ENCODE peak calls at places on chromosome 4, in nine cellular contexts. J is A673; B is CD8-positive, alpha-beta memory T cell; L is cardiac muscle cell; U is thoracic aorta; Z is uterus; M is HepG2; T is left ventricle myocardium inferior; Q is lung. C is an unnamed sample.

GRCh38 chr4:121484633-121485032 is 103.8 kb upstream of the QRFPR start:
- DNase-seq in J (peak; percentile 70), L (peak; percentile 81), B (no peak), T (no peak), U (no peak), Z (peak; percentile 22), Q (no peak), M (peak; percentile 36), C (no peak)

GRCh38 chr4:158229768-158230167 is 19.5 kb downstream of the TMEM144 start:
- DNase-seq in Q (no peak), Z (no peak), T (no peak), B (no peak), L (no peak), M (no peak), J (no peak), U (no peak), C (no peak)

GRCh38 chr4:61277785-61278184 is 77.7 kb downstream of the ADGRL3 start:
- DNase-seq in L (peak; percentile 8), Z (no peak), M (no peak), T (no peak), U (no peak), J (no peak), Q (no peak), B (no peak), C (no peak)

GRCh38 chr4:8030121-8030781 is 90.6 kb upstream of the AFAP1 start:
- DNase-seq in J (no peak), Z (no peak), T (no peak), B (no peak), M (no peak), Q (no peak), U (no peak), L (no peak), C (no peak)

GRCh38 chr4:185479507-185479971 is 8.0 kb upstream of the CCDC110 start:
- DNase-seq in U (no peak), M (no peak), T (no peak), B (no peak), Q (no peak), J (no peak), Z (no peak), L (no peak), C (no peak)

GRCh38 chr4:140673729-140674128 is 82.5 kb downstream of the TBC1D9 start:
- DNase-seq in B (no peak), U (no peak), L (no peak), T (no peak), Q (no peak), Z (no peak), J (no peak), M (no peak), C (no peak)

GRCh38 chr4:126779446-126780166 is 853.2 kb upstream of the INTU start:
- DNase-seq in M (no peak), U (no peak), J (no peak), B (no peak), T (no peak), L (no peak), Z (no peak), Q (no peak), C (peak; percentile 61)

GRCh38 chr4:56817840-56818491 is 3.5 kb downstream of the SPINK2 start:
- DNase-seq in J (no peak), U (no peak), B (peak; percentile 60), Q (no peak), T (no peak), M (no peak), L (no peak), Z (no peak), C (no peak)

GRCh38 chr4:146004730-146005129 is 66.1 kb upstream of the ZNF827 start:
- DNase-seq in J (no peak), T (no peak), M (no peak), L (no peak), U (no peak), B (no peak), Q (no peak), Z (no peak), C (no peak)

GRCh38 chr4:72358483-72358882 is 210.5 kb downstream of the ADAMTS3 start:
- DNase-seq in Q (no peak), L (no peak), M (no peak), B (no peak), U (no peak), Z (no peak), J (no peak), T (no peak), C (no peak)

GRCh38 chr4:121898150-121898549 is 27.9 kb upstream of the BBS7 start:
- DNase-seq in L (no peak), T (no peak), J (peak; percentile 54), B (peak; percentile 7), M (no peak), Z (no peak), U (no peak), Q (no peak), C (no peak)

GRCh38 chr4:105624530-105624929 is 72.1 kb downstream of the ARHGEF38 start:
- DNase-seq in L (peak; percentile 78), B (no peak), Z (no peak), U (no peak), T (peak; percentile 19), M (no peak), J (no peak), Q (no peak), C (no peak)

GRCh38 chr4:77095101-77095826 is 19.5 kb upstream of the CCNI start:
- DNase-seq in L (peak; percentile 74), U (peak; percentile 64), J (peak; percentile 53), M (peak; percentile 49), Q (peak; percentile 78), Z (peak; percentile 80), T (peak; percentile 78), B (peak; percentile 60), C (peak; percentile 93)

GRCh38 chr4:94766856-94767255 is 9.1 kb downstream of the BMPR1B start:
- DNase-seq in Z (no peak), J (no peak), U (no peak), M (no peak), T (no peak), Q (no peak), L (no peak), B (no peak), C (no peak)

GRCh38 chr4:153083447-153083921 is 120.8 kb upstream of the TRIM2 start:
- DNase-seq in Z (peak; percentile 40), U (no peak), B (peak; percentile 59), Q (peak; percentile 61), T (no peak), J (peak; percentile 88), M (peak; percentile 72), L (peak; percentile 87), C (no peak)

DNA sequence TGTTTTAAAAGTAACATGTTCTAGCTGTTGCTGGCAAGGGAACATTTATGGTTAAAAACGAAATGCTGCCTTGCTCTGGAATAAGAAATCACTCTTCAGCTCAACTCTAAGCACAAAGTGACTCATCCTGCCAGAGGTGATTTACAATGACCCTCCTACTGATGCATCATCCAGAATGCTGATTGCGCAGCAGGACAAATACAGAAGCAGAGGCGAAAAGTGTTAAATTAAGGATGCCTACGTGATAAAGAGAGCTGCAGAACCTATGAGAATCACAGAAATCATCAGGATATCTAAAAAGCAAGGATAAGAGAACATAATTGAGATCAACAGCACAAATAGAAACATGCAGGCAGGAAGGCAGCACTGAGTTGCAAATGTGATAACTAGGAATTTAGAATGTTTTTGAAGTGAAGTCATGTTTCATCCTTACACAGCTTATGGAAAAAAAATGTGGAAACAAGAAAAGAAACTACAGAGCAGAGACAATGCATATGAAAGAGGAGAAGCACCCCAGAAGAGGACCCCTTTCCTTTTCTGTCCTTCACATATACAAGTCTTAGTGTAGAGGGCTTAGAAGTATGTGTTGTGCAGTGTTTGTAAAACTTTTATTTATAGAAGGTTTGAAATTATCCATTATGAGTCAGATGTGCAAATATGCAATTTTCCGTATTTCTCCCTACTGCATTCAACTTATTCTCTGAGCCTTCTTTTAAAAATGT is 188.4 kb downstream of the SLC7A11 start:
- DNase-seq in T (no peak), B (no peak), Q (no peak), L (peak; percentile 87), M (no peak), U (peak; percentile 13), Z (peak; percentile 74), J (peak; percentile 53), C (no peak)
- H3K4me1 ChIP-seq in T (no peaks in the 10 kb centered on the region), B (no peaks in the 10 kb centered on the region), Q (no peaks in the 10 kb centered on the region), L (no peaks in the 10 kb centered on the region), M (no peaks in the 10 kb centered on the region), U (peaks cover 18% of the 10 kb centered on the region), Z (no peaks in the 10 kb centered on the region), J (no peaks in the 10 kb centered on the region), C (peaks cover 8% of the 10 kb centered on the region)

DNA sequence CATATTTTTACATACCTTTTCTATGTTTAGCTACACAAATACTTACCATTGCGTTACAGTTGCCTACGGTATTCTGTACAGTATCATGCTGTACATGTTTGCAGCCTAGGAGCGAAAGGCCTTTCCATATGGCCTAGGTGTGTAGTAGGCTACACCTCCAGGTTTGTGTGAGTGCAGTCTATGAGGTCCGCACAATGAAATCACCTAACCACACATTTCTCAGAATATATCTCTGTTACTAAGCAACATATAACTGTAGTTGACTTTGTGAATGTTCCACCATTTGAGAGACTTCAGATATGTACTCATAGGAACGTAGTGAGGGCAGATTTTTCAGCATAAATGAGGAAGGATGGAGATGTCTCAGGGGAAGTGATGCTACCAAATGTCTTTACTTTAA is 62.6 kb downstream of the WWC2 start:
- DNase-seq in B (no peak), U (no peak), Z (no peak), M (no peak), T (no peak), L (no peak), Q (no peak), J (no peak), C (no peak)
- H3K4me3 ChIP-seq in B (no peak overlapping the region), U (no peak overlapping the region), Z (no peak overlapping the region), M (no peak overlapping the region), T (no peak overlapping the region), L (no peak overlapping the region), Q (no peak overlapping the region), J (no peak overlapping the region), C (no peak overlapping the region)

GRCh38 chr4:114558446-114559020 is 40.1 kb upstream of the UGT8 start:
- DNase-seq in L (no peak), U (no peak), B (no peak), M (no peak), Z (no peak), Q (no peak), J (peak; percentile 2), T (no peak), C (no peak)
- H3K9me3 ChIP-seq in L (peaks cover 2% of the 10 kb centered on the region), U (no peaks in the 10 kb centered on the region), B (peaks cover 5% of the 10 kb centered on the region), M (peaks cover 53% of the 10 kb centered on the region), Z (no peaks in the 10 kb centered on the region), Q (no peaks in the 10 kb centered on the region), J (peaks cover 30% of the 10 kb centered on the region), T (peaks cover 30% of the 10 kb centered on the region), C (no peaks in the 10 kb centered on the region)

GRCh38 chr4:36310793-36311192 is 29.4 kb downstream of the DTHD1 start:
- DNase-seq in B (no peak), J (peak; percentile 3), M (no peak), Q (peak; percentile 33), U (no peak), Z (no peak), T (no peak), L (no peak), C (no peak)

GRCh38 chr4:36304138-36304681 is 22.8 kb downstream of the DTHD1 start:
- DNase-seq in J (no peak), B (no peak), M (no peak), Q (no peak), T (no peak), U (no peak), Z (no peak), L (no peak), C (no peak)

GRCh38 chr4:36310237-36310636 is 28.8 kb downstream of the DTHD1 start:
- DNase-seq in Q (no peak), Z (no peak), B (no peak), J (no peak), L (no peak), T (no peak), M (no peak), U (no peak), C (no peak)

GRCh38 chr4:36312511-36312910 is 31.1 kb downstream of the DTHD1 start:
- DNase-seq in Q (no peak), T (no peak), J (no peak), U (no peak), Z (no peak), B (no peak), M (no peak), L (no peak), C (no peak)

GRCh38 chr4:36308150-36308549 is 26.7 kb downstream of the DTHD1 start:
- DNase-seq in L (no peak), T (no peak), Q (no peak), M (no peak), U (no peak), Z (no peak), J (no peak), B (no peak), C (no peak)
- H3K4me1 ChIP-seq in L (no peaks in the 10 kb centered on the region), T (no peaks in the 10 kb centered on the region), Q (peaks cover 2% of the 10 kb centered on the region), M (no peaks in the 10 kb centered on the region), U (no peaks in the 10 kb centered on the region), Z (no peaks in the 10 kb centered on the region), J (no peaks in the 10 kb centered on the region), B (peaks cover 13% of the 10 kb centered on the region), C (no peaks in the 10 kb centered on the region)